ENCODE peak calls at places on chromosomes 6 and 20, in six cellular contexts. Q, T, N, C, V and U are unnamed samples.

GRCh38 chr6:97067045-97067444 is 142.5 kb downstream of the KLHL32 start:
- DNase-seq in Q (no peak), T (no peak), N (no peak), C (no peak), V (no peak), U (no peak)

GRCh38 chr6:113644861-113645575 is 212.1 kb upstream of the MARCKS start:
- DNase-seq in Q (no peak), T (peak), N (no peak), C (no peak), V (no peak), U (no peak)

GRCh38 chr6:36493859-36494258 is 51.1 kb downstream of the KCTD20 start:
- DNase-seq in Q (no peak), T (no peak), N (no peak), C (no peak), V (no peak), U (no peak)

GRCh38 chr6:126091507-126091906 is 105.2 kb downstream of the TRMT11 start:
- DNase-seq in Q (no peak), T (no peak), N (no peak), C (no peak), V (no peak), U (no peak)

GRCh38 chr20:25507385-25508082 is 77.8 kb downstream of the NINL start:
- DNase-seq in Q (no peak), T (no peak), N (no peak), C (no peak), V (no peak), U (no peak)

GRCh38 chr6:156348376-156348775 is 428.8 kb upstream of the ARID1B start:
- DNase-seq in Q (no peak), T (no peak), N (no peak), C (no peak), V (no peak), U (no peak)

GRCh38 chr6:16179970-16180431 is 51.1 kb downstream of the MYLIP start:
- DNase-seq in Q (no peak), T (no peak), N (no peak), C (no peak), V (no peak), U (no peak)

GRCh38 chr20:48262396-48262795 is 477.1 kb upstream of the SULF2 start:
- DNase-seq in Q (no peak), T (no peak), N (no peak), C (no peak), V (no peak), U (no peak)

GRCh38 chr6:13924146-13924948 is 405 bp upstream of the RNF182 start:
- DNase-seq in Q (peak), T (no peak), N (no peak), C (no peak), V (no peak), U (no peak)

GRCh38 chr6:81241126-81241525 is 511.4 kb downstream of the TENT5A start:
- DNase-seq in Q (no peak), T (peak), N (no peak), C (no peak), V (no peak), U (no peak)